ENCODE peak calls at places on chromosome 10, in ten cellular contexts. P is choroid plexus epithelial cell; T is SK-N-SH; F is chondrocyte; H is GM10248; I is CD8-positive, alpha-beta T cell; Q is lower lobe of right lung; W is progenitor cell of endocrine pancreas; M is WTC11; K is D721Med. V is an unnamed sample.
A peak's percentile ranks its signal among the peaks of the same experiment; 100 is the strongest.

GRCh38 chr10:99799613-99800012 is 17.2 kb downstream of the ABCC2 start:
- DNase-seq in P (no peak), T (no peak), F (no peak), H (no peak), I (no peak), Q (no peak), W (no peak), M (no peak), K (no peak), V (no peak)

GRCh38 chr10:3897156-3897555 is 112.1 kb upstream of the KLF6 start:
- DNase-seq in P (peak; percentile 79), T (no peak), F (no peak), H (no peak), I (no peak), Q (no peak), W (no peak), M (no peak), K (no peak), V (no peak)

GRCh38 chr10:117226813-117227451 is 14.0 kb upstream of the SLC18A2 start:
- DNase-seq in P (peak; percentile 57), T (peak; percentile 61), F (no peak), H (peak; percentile 53), I (no peak), Q (peak; percentile 55), W (no peak), M (peak; percentile 68), K (no peak), V (no peak)

GRCh38 chr10:18113881-18114280 is 26.3 kb upstream of the CACNB2 start:
- DNase-seq in P (peak; percentile 12), T (no peak), F (no peak), H (no peak), I (no peak), Q (no peak), W (no peak), M (no peak), K (no peak), V (no peak)

GRCh38 chr10:58467931-58468635 is 44.6 kb upstream of the BICC1 start:
- DNase-seq in P (no peak), T (no peak), F (no peak), H (no peak), I (no peak), Q (no peak), W (no peak), M (no peak), K (no peak), V (no peak)

GRCh38 chr10:118324140-118324539 is 18.0 kb downstream of the FAM204A start:
- DNase-seq in P (no peak), T (no peak), F (no peak), H (no peak), I (no peak), Q (no peak), W (no peak), M (no peak), K (no peak), V (no peak)

GRCh38 chr10:81920213-81920829 is 45.3 kb downstream of the NRG3 start:
- DNase-seq in P (peak; percentile 23), T (peak; percentile 17), F (no peak), H (peak; percentile 21), I (no peak), Q (no peak), W (no peak), M (peak; percentile 51), K (no peak), V (peak; percentile 19)

GRCh38 chr10:43065761-43066160 is 11.1 kb upstream of the RET start:
- DNase-seq in P (no peak), T (no peak), F (no peak), H (no peak), I (no peak), Q (no peak), W (no peak), M (no peak), K (no peak), V (no peak)

GRCh38 chr10:2850202-2850601 is 217.1 kb upstream of the PFKP start:
- DNase-seq in P (no peak), T (no peak), F (no peak), H (no peak), I (no peak), Q (no peak), W (no peak), M (no peak), K (no peak), V (no peak)

GRCh38 chr10:129108994-129109393 is 358.0 kb upstream of the MGMT start:
- DNase-seq in P (no peak), T (no peak), F (no peak), H (no peak), I (no peak), Q (no peak), W (no peak), M (no peak), K (no peak), V (no peak)

GRCh38 chr10:34305189-34305588 is 509.9 kb downstream of the PARD3 start:
- DNase-seq in P (no peak), T (no peak), F (no peak), H (peak; percentile 31), I (no peak), Q (peak; percentile 86), W (peak; percentile 26), M (peak; percentile 88), K (no peak), V (peak; percentile 12)
- TF ChIP-seq CTCF in P (peak; percentile 15), T (peak; percentile 11), F (no peak), H (no peak), I (no peak), Q (peak; percentile 39), W (peak; percentile 59), M (peak; percentile 64), K (no peak), V (peak; percentile 20)

GRCh38 chr10:95741807-95742528 is 14.0 kb upstream of the ENTPD1 start:
- DNase-seq in P (peak; percentile 91), T (no peak), F (no peak), H (peak; percentile 45), I (no peak), Q (no peak), W (no peak), M (no peak), K (no peak), V (no peak)
- TF ChIP-seq CTCF in P (peak; percentile 59), T (no peak), F (peak; percentile 29), H (peak; percentile 37), I (no peak), Q (peak; percentile 23), W (no peak), M (no peak), K (no peak), V (no peak)

GRCh38 chr10:90592903-90593302 is 264.9 kb downstream of the HTR7 start:
- DNase-seq in P (peak; percentile 84), T (peak; percentile 9), F (no peak), H (peak; percentile 17), I (no peak), Q (no peak), W (peak; percentile 39), M (peak; percentile 74), K (peak; percentile 23), V (peak; percentile 57)
- TF ChIP-seq CTCF in P (peak; percentile 88), T (peak; percentile 47), F (peak; percentile 75), H (peak; percentile 36), I (no peak), Q (peak; percentile 37), W (peak; percentile 74), M (peak; percentile 64), K (peak; percentile 82), V (peak; percentile 58)

DNA sequence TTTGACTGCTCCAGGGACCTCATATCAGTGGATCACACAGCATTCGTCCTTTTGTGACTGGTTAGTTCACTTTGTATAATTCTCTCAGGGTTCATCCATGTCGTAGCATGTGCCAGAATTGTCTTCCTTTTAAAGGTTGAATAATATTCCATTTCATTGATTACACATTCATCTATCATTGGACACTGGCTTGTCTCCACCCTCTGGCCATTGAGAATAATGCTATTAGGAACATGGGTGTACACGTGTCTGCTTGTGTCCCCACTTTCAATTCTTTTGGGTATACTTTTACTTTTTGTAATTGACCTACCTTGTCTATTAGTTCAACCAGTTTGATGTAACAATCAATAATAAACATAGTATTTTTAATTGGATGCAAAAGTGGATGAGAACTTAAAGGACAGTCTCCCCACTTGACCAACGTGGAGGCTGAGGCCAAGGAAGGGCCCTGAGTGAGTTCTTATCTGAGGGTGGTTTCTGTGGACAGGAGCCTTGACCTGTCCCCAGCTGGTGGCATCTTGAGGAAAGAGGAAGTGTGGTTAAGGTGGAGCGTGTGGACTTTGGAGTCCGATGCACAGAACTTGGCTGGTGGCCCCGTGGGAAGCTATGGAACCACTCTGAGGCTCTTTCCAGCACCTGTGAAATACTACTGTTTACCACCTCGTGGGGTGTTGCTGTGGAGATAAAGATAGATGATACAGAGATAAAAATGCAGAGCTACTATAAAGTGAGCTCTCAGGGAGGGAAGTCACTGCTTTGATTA is 16.6 kb downstream of the WDFY4 start:
- DNase-seq in P (no peak), T (no peak), F (no peak), H (no peak), I (no peak), Q (no peak), W (no peak), M (no peak), K (no peak), V (no peak)
- TF ChIP-seq CTCF in P (no peak), T (no peak), F (no peak), H (peak; percentile 48), I (no peak), Q (no peak), W (no peak), M (no peak), K (no peak), V (no peak)

GRCh38 chr10:48659790-48660189 is 24.9 kb upstream of the WDFY4 start:
- DNase-seq in P (peak; percentile 38), T (peak; percentile 48), F (no peak), H (peak; percentile 48), I (no peak), Q (no peak), W (no peak), M (no peak), K (no peak), V (no peak)
- TF ChIP-seq CTCF in P (no peak), T (peak; percentile 64), F (peak; percentile 83), H (peak; percentile 37), I (no peak), Q (peak; percentile 12), W (peak; percentile 58), M (no peak), K (peak; percentile 9), V (peak; percentile 44)

GRCh38 chr10:84114088-84114667 is 25.1 kb upstream of the GHITM start:
- DNase-seq in P (peak; percentile 18), T (no peak), F (no peak), H (no peak), I (no peak), Q (no peak), W (no peak), M (peak; percentile 11), K (no peak), V (no peak)
- TF ChIP-seq CTCF in P (peak; percentile 38), T (peak; percentile 30), F (peak; percentile 52), H (peak; percentile 11), I (no peak), Q (no peak), W (peak; percentile 46), M (peak; percentile 17), K (peak; percentile 46), V (peak; percentile 38)

V was measured in nephron progenitor cell.